ENCODE peak calls at places on chromosomes 6 and 20, in five cellular contexts. P, A, Q, T and N are unnamed samples.

GRCh38 chr6:126086560-126086959 is 100.2 kb downstream of the TRMT11 start:
- DNase-seq in P (no peak), A (no peak), Q (no peak), T (no peak), N (no peak)

GRCh38 chr6:33815854-33816253 is 12.1 kb upstream of the MLN start:
- DNase-seq in P (peak; percentile 84), A (no peak), Q (no peak), T (no peak), N (no peak)

GRCh38 chr20:2653511-2654383 is 1.3 kb downstream of the NOP56 start:
- DNase-seq in P (no peak), A (no peak), Q (no peak), T (no peak), N (no peak)

GRCh38 chr20:15756401-15756800 is 816.8 kb downstream of the KIF16B start:
- DNase-seq in P (no peak), A (no peak), Q (no peak), T (no peak), N (no peak)

GRCh38 chr6:114291428-114291827 is 51.4 kb downstream of the HS3ST5 start:
- DNase-seq in P (peak; percentile 86), A (no peak), Q (no peak), T (no peak), N (no peak)

GRCh38 chr6:107108201-107108890 is 7.0 kb downstream of the BEND3 start:
- DNase-seq in P (no peak), A (no peak), Q (no peak), T (peak; percentile 70), N (no peak)

GRCh38 chr6:9766240-9766915 is 648.5 kb downstream of the TFAP2A start:
- DNase-seq in P (peak; percentile 53), A (no peak), Q (no peak), T (peak; percentile 54), N (no peak)

GRCh38 chr20:3628502-3629314 is 34.5 kb downstream of the GFRA4 start:
- DNase-seq in P (no peak), A (no peak), Q (no peak), T (no peak), N (no peak)

GRCh38 chr20:17538517-17539170 is 7.5 kb upstream of the BFSP1 start:
- DNase-seq in P (no peak), A (no peak), Q (no peak), T (peak; percentile 44), N (peak; percentile 48)

GRCh38 chr20:10498196-10498595 is 63.1 kb downstream of the SLX4IP start:
- DNase-seq in P (peak; percentile 68), A (no peak), Q (no peak), T (no peak), N (no peak)

GRCh38 chr6:72621243-72622093 is at the start of gene KCNQ5:
- DNase-seq in P (peak; percentile 58), A (no peak), Q (peak; percentile 82), T (no peak), N (no peak)

GRCh38 chr6:15500901-15501805 is 161.7 kb downstream of the DTNBP1 start:
- DNase-seq in P (no peak), A (no peak), Q (peak; percentile 69), T (no peak), N (no peak)

GRCh38 chr20:38275815-38276550 is 15.4 kb upstream of the KIAA1755 start:
- DNase-seq in P (no peak), A (no peak), Q (no peak), T (peak; percentile 89), N (no peak)

GRCh38 chr6:167951781-167952511 is 45.5 kb upstream of the KIF25 start:
- DNase-seq in P (no peak), A (no peak), Q (no peak), T (no peak), N (no peak)

GRCh38 chr6:36998723-36999466 is 6.6 kb upstream of the FGD2 start:
- DNase-seq in P (no peak), A (no peak), Q (peak; percentile 43), T (no peak), N (no peak)

GRCh38 chr6:13451181-13451700 is 36.2 kb downstream of the GFOD1 start:
- DNase-seq in P (no peak), A (no peak), Q (no peak), T (no peak), N (no peak)

GRCh38 chr6:137978252-137978896 is 111.3 kb downstream of the TNFAIP3 start:
- DNase-seq in P (peak; percentile 21), A (no peak), Q (no peak), T (no peak), N (no peak)

GRCh38 chr6:122673345-122673961 is 63.2 kb downstream of the PKIB start:
- DNase-seq in P (no peak), A (no peak), Q (no peak), T (peak; percentile 59), N (no peak)

GRCh38 chr6:111865909-111866546 is 7.2 kb downstream of the FYN start:
- DNase-seq in P (no peak), A (no peak), Q (no peak), T (no peak), N (no peak)
- H3K4me3 ChIP-seq in P (no peak overlapping the region), A (no peak overlapping the region), Q (no peak overlapping the region), T (no peak overlapping the region), N (no peak overlapping the region)

GRCh38 chr20:50360218-50360672 is 149.9 kb upstream of the PTPN1 start:
- DNase-seq in P (no peak), A (no peak), Q (no peak), T (no peak), N (no peak)

GRCh38 chr20:50363027-50363426 is 147.2 kb upstream of the PTPN1 start:
- DNase-seq in P (no peak), A (no peak), Q (no peak), T (no peak), N (no peak)

GRCh38 chr20:50366270-50367103 is 143.7 kb upstream of the PTPN1 start:
- DNase-seq in P (no peak), A (no peak), Q (no peak), T (peak; percentile 48), N (peak; percentile 50)

GRCh38 chr20:50360921-50361320 is 149.3 kb upstream of the PTPN1 start:
- DNase-seq in P (no peak), A (no peak), Q (no peak), T (no peak), N (no peak)

GRCh38 chr20:50363479-50363878 is 146.7 kb upstream of the PTPN1 start:
- DNase-seq in P (no peak), A (no peak), Q (no peak), T (no peak), N (no peak)
- H3K27ac ChIP-seq in P (no peak overlapping the region), A (no peak overlapping the region), Q (no peak overlapping the region), T (no peak overlapping the region), N (no peak overlapping the region)

DNA sequence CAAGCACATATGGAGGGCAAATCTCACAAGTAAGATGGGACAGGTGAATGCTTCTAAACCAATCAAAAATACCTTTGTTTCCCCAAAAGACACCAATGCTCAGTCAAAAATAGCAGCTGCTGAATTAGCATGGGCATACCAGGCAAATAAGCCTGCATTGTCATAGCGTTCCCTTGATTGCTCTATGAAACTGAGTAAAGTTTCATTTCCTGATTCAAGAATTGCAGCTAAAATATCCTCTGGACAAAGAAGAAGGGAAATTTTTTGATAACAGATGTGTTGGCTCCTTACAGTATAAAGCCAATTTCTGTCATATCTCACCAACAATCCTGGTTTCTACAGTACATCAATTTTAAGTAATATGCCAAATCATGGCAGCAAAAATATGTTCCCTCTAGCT is 3.3 kb upstream of the TMEM14A start:
- DNase-seq in P (no peak), A (no peak), Q (no peak), T (no peak), N (no peak)
- H3K4me3 ChIP-seq in P (no peak overlapping the region), A (no peak overlapping the region), Q (no peak overlapping the region), T (no peak overlapping the region), N (no peak overlapping the region)

GRCh38 chr20:62638055-62638570 is 4.2 kb upstream of the SLCO4A1 start:
- DNase-seq in P (no peak), A (no peak), Q (no peak), T (no peak), N (no peak)
- H3K27ac ChIP-seq in P (no peak overlapping the region), A (no peak overlapping the region), Q (no peak overlapping the region), T (no peak overlapping the region), N (no peak overlapping the region)

GRCh38 chr6:34871853-34872252 is 16.0 kb downstream of the TAF11 start:
- DNase-seq in P (no peak), A (no peak), Q (no peak), T (no peak), N (no peak)
- H3K4me3 ChIP-seq in P (no peak overlapping the region), A (no peak overlapping the region), Q (no peak overlapping the region), T (no peak overlapping the region), N (no peak overlapping the region)

DNA sequence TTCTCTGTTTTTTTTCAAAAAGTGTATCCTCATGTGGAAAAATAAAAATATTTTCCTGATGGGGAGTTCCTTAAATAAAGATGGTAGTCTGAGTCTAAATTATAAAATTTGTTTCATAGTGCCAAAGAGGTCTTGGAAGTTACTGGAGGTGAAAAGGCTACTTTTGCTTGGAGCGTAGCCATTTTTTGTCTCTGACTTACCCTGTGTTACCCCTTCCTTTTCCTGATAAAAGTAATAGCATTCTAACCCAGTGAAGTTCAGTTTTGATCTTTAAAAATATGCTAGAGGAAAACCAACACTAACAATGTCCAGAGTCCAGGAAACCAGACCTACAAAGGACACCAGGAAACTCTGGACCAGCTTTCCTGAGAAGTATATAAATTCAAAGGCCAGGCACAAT is 112.2 kb upstream of the FOXO3 start:
- DNase-seq in P (no peak), A (no peak), Q (no peak), T (no peak), N (no peak)
- H3K27ac ChIP-seq in P (no peak overlapping the region), A (no peak overlapping the region), Q (no peak overlapping the region), T (no peak overlapping the region), N (no peak overlapping the region)

DNA sequence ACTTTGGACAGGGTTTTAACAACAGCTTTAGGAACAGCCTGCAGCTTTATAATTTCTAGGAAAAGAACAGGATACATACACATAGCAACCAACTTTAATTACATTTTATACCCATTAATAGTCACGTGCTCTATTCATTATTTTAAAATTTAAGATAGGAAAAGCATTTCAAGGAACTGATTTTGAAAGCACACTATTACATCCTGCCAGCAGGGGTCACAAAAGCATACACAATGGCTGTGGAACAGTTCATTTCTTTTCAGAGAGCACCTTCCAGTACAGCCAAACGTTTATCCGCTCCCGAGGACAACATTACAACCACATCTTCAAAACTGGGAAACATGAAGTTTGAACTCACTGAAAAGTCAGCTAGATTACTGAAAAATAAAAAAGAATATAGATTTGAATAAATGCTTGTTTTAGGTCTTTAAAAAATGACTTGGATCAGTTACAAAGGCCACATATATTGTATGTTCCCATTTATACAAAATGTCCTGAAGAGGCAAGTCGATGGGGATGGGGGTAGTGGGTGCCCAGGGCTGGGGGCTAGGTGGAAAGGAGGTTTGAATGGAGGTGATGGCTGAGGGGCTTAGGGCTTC is 104.6 kb upstream of the EXOC2 start:
- DNase-seq in P (peak; percentile 47), A (no peak), Q (no peak), T (peak; percentile 21), N (no peak)
- H3K4me3 ChIP-seq in P (no peak overlapping the region), A (no peak overlapping the region), Q (no peak overlapping the region), T (no peak overlapping the region), N (no peak overlapping the region)

GRCh38 chr20:62244644-62245108 is 6.4 kb downstream of the OSBPL2 start:
- DNase-seq in P (no peak), A (no peak), Q (peak; percentile 79), T (no peak), N (no peak)

GRCh38 chr20:62245911-62246280 is 7.6 kb downstream of the OSBPL2 start:
- DNase-seq in P (no peak), A (no peak), Q (peak; percentile 68), T (no peak), N (no peak)

GRCh38 chr20:62248890-62249560 is 10.7 kb downstream of the OSBPL2 start:
- DNase-seq in P (no peak), A (no peak), Q (no peak), T (no peak), N (no peak)

GRCh38 chr20:62246431-62246830 is 8.1 kb downstream of the OSBPL2 start:
- DNase-seq in P (no peak), A (no peak), Q (peak; percentile 36), T (no peak), N (no peak)

GRCh38 chr20:62246872-62247652 is 8.7 kb downstream of the OSBPL2 start:
- DNase-seq in P (no peak), A (no peak), Q (peak; percentile 71), T (no peak), N (peak; percentile 66)
- H3K27ac ChIP-seq in P (no peak overlapping the region), A (no peak overlapping the region), Q (no peak overlapping the region), T (no peak overlapping the region), N (peak overlapping the region; percentile 72)